ENCODE peak calls at places on chromosomes 16 and 17, in seven cellular contexts. H is upper lobe of left lung; W is CD4-positive, CD25-positive, alpha-beta regulatory T cell; U is fibroblast of villous mesenchyme; A is body of pancreas; V is lower leg skin; T is cardiac muscle cell. C is an unnamed sample.

GRCh38 chr17:75996665-75997590 is 3.7 kb upstream of the CDK3 start:
- DNase-seq in H (no peak), W (no peak), U (peak), A (peak), V (peak), T (peak), C (no peak)

GRCh38 chr17:77385750-77386501 is 245.2 kb downstream of the SEC14L1 start:
- DNase-seq in H (no peak), W (no peak), U (peak), A (no peak), V (no peak), T (no peak), C (no peak)

GRCh38 chr16:17921357-17921978 is 415.1 kb downstream of the NPIPA8 start:
- DNase-seq in H (no peak), W (peak), U (peak), A (peak), V (no peak), T (peak), C (no peak)

GRCh38 chr16:80687606-80688005 is 116.8 kb downstream of the CDYL2 start:
- DNase-seq in H (no peak), W (no peak), U (peak), A (no peak), V (no peak), T (no peak), C (no peak)

GRCh38 chr16:19375561-19376158 is 42.0 kb upstream of the TMC5 start:
- DNase-seq in H (no peak), W (no peak), U (peak), A (peak), V (peak), T (peak), C (peak)

GRCh38 chr17:45022655-45023339 is 28.6 kb downstream of the DCAKD start:
- DNase-seq in H (no peak), W (no peak), U (no peak), A (no peak), V (peak), T (no peak), C (no peak)

GRCh38 chr16:87965973-87966667 is 14.9 kb downstream of the BANP start:
- DNase-seq in H (no peak), W (no peak), U (no peak), A (no peak), V (no peak), T (no peak), C (no peak)

GRCh38 chr17:29007456-29008455 is 1.9 kb upstream of the SEZ6 start:
- DNase-seq in H (no peak), W (no peak), U (no peak), A (no peak), V (no peak), T (no peak), C (no peak)

GRCh38 chr17:45248132-45248936 is 13.6 kb downstream of the SPATA32 start:
- DNase-seq in H (no peak), W (peak), U (no peak), A (peak), V (no peak), T (no peak), C (no peak)

GRCh38 chr17:81923302-81924260 is 4.0 kb downstream of the MAFG start:
- DNase-seq in H (peak), W (no peak), U (peak), A (peak), V (no peak), T (peak), C (no peak)

GRCh38 chr17:77146882-77147281 is 6.1 kb downstream of the SEC14L1 start:
- DNase-seq in H (peak), W (no peak), U (no peak), A (peak), V (no peak), T (no peak), C (no peak)

GRCh38 chr17:416293-417206 is 63.9 kb upstream of the RPH3AL start:
- DNase-seq in H (no peak), W (no peak), U (no peak), A (no peak), V (no peak), T (no peak), C (no peak)

GRCh38 chr16:29687755-29688154 is 8.8 kb downstream of the QPRT start:
- DNase-seq in H (no peak), W (no peak), U (peak), A (no peak), V (no peak), T (no peak), C (no peak)

GRCh38 chr16:48901712-48902374 is 291.9 kb upstream of the N4BP1 start:
- DNase-seq in H (no peak), W (no peak), U (no peak), A (no peak), V (no peak), T (peak), C (no peak)

GRCh38 chr17:33981713-33982601 is 273.1 kb upstream of the CCL2 start:
- DNase-seq in H (no peak), W (no peak), U (no peak), A (peak), V (no peak), T (no peak), C (no peak)

GRCh38 chr17:75652934-75653549 is 13.9 kb downstream of the RECQL5 start:
- DNase-seq in H (no peak), W (no peak), U (peak), A (no peak), V (no peak), T (peak), C (no peak)

GRCh38 chr17:77214743-77215142 is 74.0 kb downstream of the SEC14L1 start:
- DNase-seq in H (no peak), W (no peak), U (peak), A (peak), V (no peak), T (peak), C (no peak)

GRCh38 chr16:67847064-67847861 is at the start of gene CENPT:
- DNase-seq in H (peak), W (no peak), U (peak), A (peak), V (no peak), T (peak), C (peak)

GRCh38 chr17:79836952-79837887 is 2.0 kb downstream of the CBX4 start:
- DNase-seq in H (peak), W (no peak), U (peak), A (peak), V (peak), T (peak), C (peak)

GRCh38 chr16:2874032-2874431 is 9.0 kb upstream of the FLYWCH2 start:
- DNase-seq in H (no peak), W (no peak), U (no peak), A (no peak), V (no peak), T (no peak), C (no peak)
- H3K4me3 ChIP-seq in H (no peak), W (no peak), U (no peak), A (no peak), V (no peak), T (no peak), C (no peak)

DNA sequence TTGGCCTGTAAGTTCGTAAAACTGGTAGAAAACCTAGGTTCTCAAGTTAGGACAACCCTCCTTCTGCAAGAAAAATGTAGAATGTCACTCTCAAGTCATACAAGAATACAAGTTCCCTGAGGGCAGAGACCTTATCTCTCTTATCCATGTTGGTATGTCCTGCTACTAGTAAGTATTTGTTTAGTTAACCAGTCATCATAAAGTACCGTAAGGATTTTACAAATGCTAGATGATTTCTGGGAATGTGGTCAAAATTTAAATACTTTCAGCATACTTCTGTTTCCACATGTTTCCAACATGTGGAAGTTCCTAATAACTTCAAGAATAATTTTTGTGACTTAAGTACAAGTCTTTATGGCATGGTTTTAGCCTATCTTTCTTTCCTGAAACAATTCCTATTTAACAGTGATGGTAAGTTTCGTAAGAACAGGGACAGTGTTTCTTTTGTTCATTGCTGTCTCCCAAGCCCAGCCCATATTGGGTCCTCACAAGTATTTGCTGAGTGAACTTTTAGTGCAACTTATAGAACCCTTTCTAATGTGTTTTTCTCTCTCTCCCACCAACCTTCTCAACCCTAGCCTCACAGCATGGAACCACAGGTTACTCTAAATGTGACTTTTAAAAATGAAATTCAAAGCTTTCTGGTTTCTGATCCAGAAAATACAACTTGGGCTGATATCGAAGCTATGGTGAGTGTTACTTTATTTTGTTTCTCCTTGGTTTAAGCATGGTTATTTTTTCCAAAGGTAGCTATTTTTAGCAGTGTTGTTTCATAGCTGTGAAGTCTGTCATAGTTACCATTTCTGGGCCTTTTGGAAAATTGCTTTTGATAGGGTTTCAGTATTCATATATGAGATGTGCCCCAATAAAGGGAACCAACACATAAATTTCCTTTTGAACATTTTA is 4.5 kb downstream of the NBR1 start:
- DNase-seq in H (no peak), W (no peak), U (peak), A (no peak), V (no peak), T (no peak), C (no peak)
- H3K4me3 ChIP-seq in H (no peak), W (peak), U (peak), A (no peak), V (no peak), T (no peak), C (no peak)

DNA sequence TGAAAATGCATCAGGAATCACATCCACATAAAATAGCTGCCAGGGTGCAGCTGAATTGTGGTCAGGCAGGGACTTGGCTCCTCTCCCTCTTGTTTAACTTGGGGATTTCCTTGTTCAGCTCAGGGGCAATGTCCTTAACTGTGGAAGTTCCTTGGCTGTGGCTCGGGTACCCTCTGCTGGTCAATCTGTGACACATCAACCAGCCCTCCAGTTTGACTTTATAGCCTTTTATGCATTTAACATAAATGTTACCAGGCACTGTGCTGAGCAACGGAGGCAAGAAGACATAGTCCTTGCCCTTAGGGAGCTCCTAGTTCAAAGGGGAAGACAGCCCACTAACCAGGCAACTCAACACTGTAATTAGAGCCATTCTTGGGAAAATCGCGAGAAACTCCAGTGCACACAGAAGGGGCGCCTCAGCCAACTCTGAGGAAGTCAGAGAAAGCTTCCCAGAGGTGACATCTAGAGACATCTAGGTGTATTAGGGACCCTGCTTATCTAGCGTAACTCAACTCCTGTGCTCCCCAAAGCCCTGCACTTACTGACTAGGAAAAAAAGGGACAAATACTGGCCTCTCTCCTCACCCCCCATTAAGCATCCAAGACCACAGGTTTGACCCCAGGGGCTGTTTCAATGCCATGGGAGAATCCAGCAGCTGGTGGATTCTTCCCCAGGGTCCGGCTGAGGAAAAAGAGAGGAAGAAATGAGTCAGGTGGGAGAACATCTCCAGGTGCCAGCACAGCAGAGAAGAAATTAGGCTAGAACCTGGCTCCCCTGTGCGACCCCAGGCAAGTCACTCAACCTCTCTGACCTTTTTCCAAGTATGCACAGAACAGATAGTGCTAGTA is 17.3 kb upstream of the EEF2K start:
- DNase-seq in H (no peak), W (peak), U (peak), A (peak), V (peak), T (peak), C (peak)
- H3K4me3 ChIP-seq in H (no peak), W (peak), U (no peak), A (no peak), V (no peak), T (no peak), C (no peak)

GRCh38 chr16:14307059-14307531 is 236.0 kb downstream of the MRTFB start:
- DNase-seq in H (no peak), W (no peak), U (no peak), A (no peak), V (no peak), T (no peak), C (no peak)
- H3K4me3 ChIP-seq in H (no peak), W (no peak), U (no peak), A (no peak), V (no peak), T (no peak), C (no peak)

DNA sequence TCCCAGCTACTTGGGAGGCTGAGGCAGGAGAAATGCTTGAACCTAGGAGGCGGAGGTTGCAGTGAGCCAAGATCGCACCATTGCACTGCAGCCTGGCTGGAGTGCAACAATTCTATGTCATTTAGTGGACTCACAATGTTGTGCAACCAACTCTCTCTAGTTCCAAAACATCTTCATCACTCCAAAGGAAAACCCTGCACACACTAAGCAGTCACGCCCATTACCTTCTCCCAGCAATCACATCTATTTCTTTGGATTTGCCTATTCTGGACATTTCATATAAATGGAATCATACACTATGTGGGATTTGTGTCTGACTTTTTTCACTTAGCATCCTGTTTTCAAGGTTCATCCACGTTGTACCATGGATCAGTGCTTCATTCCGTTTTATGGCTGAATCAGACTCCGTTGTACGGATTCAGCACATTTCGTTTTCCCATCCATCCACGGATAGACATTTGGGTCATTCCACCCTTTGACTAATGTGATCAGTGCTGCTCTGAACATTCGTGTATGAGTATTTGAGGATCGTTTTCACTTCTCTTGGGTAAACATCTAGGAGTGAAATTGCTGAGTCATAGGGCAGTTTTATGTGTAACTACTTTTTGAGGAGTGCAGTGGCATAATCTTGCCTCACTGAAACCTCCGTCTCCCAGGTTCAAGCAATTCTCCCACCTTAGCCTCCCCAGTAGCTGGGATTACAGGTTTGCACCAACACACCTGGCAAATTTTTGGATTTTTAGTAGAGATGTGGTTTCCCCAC is 45.4 kb upstream of the EMP2 start:
- DNase-seq in H (no peak), W (no peak), U (peak), A (no peak), V (no peak), T (no peak), C (no peak)
- H3K4me3 ChIP-seq in H (no peak), W (no peak), U (no peak), A (no peak), V (no peak), T (no peak), C (no peak)

GRCh38 chr17:78414178-78415162 is 36.0 kb downstream of the PGS1 start:
- DNase-seq in H (no peak), W (peak), U (no peak), A (no peak), V (no peak), T (no peak), C (no peak)
- H3K4me3 ChIP-seq in H (no peak), W (peak), U (no peak), A (no peak), V (no peak), T (no peak), C (no peak)

GRCh38 chr16:58462997-58463891 is 36.7 kb upstream of the NDRG4 start:
- DNase-seq in H (peak), W (no peak), U (no peak), A (no peak), V (no peak), T (peak), C (no peak)
- H3K4me3 ChIP-seq in H (peak), W (no peak), U (no peak), A (no peak), V (peak), T (peak), C (peak)

GRCh38 chr16:30927789-30928378 is 4.5 kb downstream of the FBXL19 start:
- DNase-seq in H (peak), W (no peak), U (peak), A (peak), V (peak), T (peak), C (peak)

GRCh38 chr16:30926333-30926811 is 3.0 kb downstream of the FBXL19 start:
- DNase-seq in H (peak), W (no peak), U (no peak), A (no peak), V (no peak), T (no peak), C (no peak)

GRCh38 chr16:30925646-30926332 is 2.4 kb downstream of the FBXL19 start:
- DNase-seq in H (peak), W (no peak), U (no peak), A (no peak), V (no peak), T (no peak), C (no peak)

GRCh38 chr16:30928390-30928789 is 5.0 kb downstream of the FBXL19 start:
- DNase-seq in H (peak), W (no peak), U (no peak), A (no peak), V (no peak), T (no peak), C (no peak)

GRCh38 chr16:30926937-30927788 is 3.8 kb downstream of the FBXL19 start:
- DNase-seq in H (no peak), W (no peak), U (no peak), A (no peak), V (no peak), T (no peak), C (no peak)
- H3K4me3 ChIP-seq in H (no peak), W (no peak), U (no peak), A (no peak), V (no peak), T (no peak), C (no peak)